ENCODE peak calls at places on chromosomes 2 and 18, in six cellular contexts. J is cardiac fibroblast; H is spleen; Q is activated CD8-positive, alpha-beta T cell treated with anti-CD3 and anti-CD28 coated beads for 36 hours; W is A549; P is esophagus squamous epithelium. O is an unnamed sample.

GRCh38 chr2:238149841-238150572 is 8.8 kb upstream of the ERFE start:
- DNase-seq in Q (no peak), J (no peak), P (no peak), W (no peak), H (no peak), O (no peak)

GRCh38 chr2:134679740-134680139 is 39.1 kb downstream of the TMEM163 start:
- DNase-seq in H (no peak), Q (peak; percentile 54), W (no peak), J (no peak), P (no peak), O (no peak)

GRCh38 chr2:74001781-74002514 is 17.2 kb downstream of the TET3 start:
- DNase-seq in H (peak; percentile 72), Q (no peak), P (no peak), W (no peak), J (peak; percentile 39), O (no peak)

GRCh38 chr2:118224144-118224887 is 136.0 kb downstream of the INSIG2 start:
- DNase-seq in J (peak; percentile 6), H (peak; percentile 86), Q (peak; percentile 58), P (no peak), W (no peak), O (no peak)

GRCh38 chr2:84494070-84494469 is 22.2 kb upstream of the DNAH6 start:
- DNase-seq in W (peak; percentile 20), J (peak; percentile 74), Q (no peak), H (no peak), P (no peak), O (no peak)

GRCh38 chr2:54419855-54420550 is 36.1 kb upstream of the SPTBN1 start:
- DNase-seq in Q (no peak), J (peak; percentile 27), W (no peak), P (no peak), H (no peak), O (no peak)

GRCh38 chr2:3198119-3198518 is 179.5 kb downstream of the EIPR1 start:
- DNase-seq in Q (peak; percentile 41), P (no peak), W (peak; percentile 58), H (no peak), J (no peak), O (no peak)

GRCh38 chr2:155203187-155203586 is 504.7 kb downstream of the KCNJ3 start:
- DNase-seq in J (no peak), W (no peak), H (no peak), Q (no peak), P (no peak), O (no peak)

GRCh38 chr2:177970670-177971454 is 101.7 kb downstream of the PDE11A start:
- DNase-seq in Q (no peak), P (no peak), J (no peak), H (no peak), W (no peak), O (no peak)

GRCh38 chr2:238987352-238987981 is 139.6 kb downstream of the TWIST2 start:
- DNase-seq in Q (no peak), P (no peak), H (peak; percentile 25), J (no peak), W (no peak), O (no peak)

GRCh38 chr2:88110830-88111229 is 17.0 kb downstream of the FABP1 start:
- DNase-seq in H (no peak), J (no peak), Q (no peak), P (no peak), W (no peak), O (no peak)

GRCh38 chr2:120308038-120308910 is 37.7 kb upstream of the INHBB start:
- DNase-seq in Q (peak; percentile 36), J (no peak), W (no peak), P (no peak), H (peak; percentile 69), O (no peak)

GRCh38 chr18:70397259-70397925 is 108.5 kb downstream of the SOCS6 start:
- DNase-seq in J (peak; percentile 35), W (no peak), H (no peak), P (no peak), Q (no peak), O (no peak)

GRCh38 chr2:149767516-149767974 is 180.0 kb upstream of the MMADHC start:
- DNase-seq in W (peak; percentile 61), P (no peak), H (no peak), J (peak; percentile 77), Q (no peak), O (no peak)

GRCh38 chr18:59655661-59656060 is 41.6 kb downstream of the CCBE1 start:
- DNase-seq in W (no peak), Q (no peak), J (no peak), P (no peak), H (no peak), O (no peak)

GRCh38 chr2:10062931-10063365 is 17.3 kb downstream of the CYS1 start:
- DNase-seq in Q (no peak), W (no peak), H (no peak), P (no peak), J (no peak), O (no peak)

GRCh38 chr18:79912409-79912991 is 39.0 kb downstream of the SLC66A2 start:
- DNase-seq in J (peak; percentile 36), W (no peak), Q (peak; percentile 87), P (no peak), H (peak; percentile 82), O (no peak)

GRCh38 chr18:3721771-3722661 is 272.0 kb downstream of the TGIF1 start:
- DNase-seq in P (no peak), Q (no peak), W (no peak), J (no peak), H (no peak), O (no peak)

GRCh38 chr2:190420822-190421221 is 12.7 kb downstream of the MFSD6 start:
- DNase-seq in P (no peak), J (no peak), H (no peak), W (no peak), Q (no peak), O (no peak)

GRCh38 chr2:145593991-145594702 is 1074.2 kb upstream of the ZEB2 start:
- DNase-seq in Q (no peak), W (peak; percentile 73), P (no peak), H (no peak), J (peak; percentile 94), O (peak; percentile 1)

GRCh38 chr2:197803033-197803444 is 1.4 kb upstream of the PLCL1 start:
- DNase-seq in J (peak; percentile 76), W (peak; percentile 53), P (no peak), H (no peak), Q (peak; percentile 33), O (peak; percentile 36)

GRCh38 chr2:70596739-70597138 is 43.1 kb upstream of the TGFA start:
- DNase-seq in H (no peak), W (no peak), P (no peak), Q (no peak), J (no peak), O (no peak)

GRCh38 chr18:395481-396250 is 104.8 kb downstream of the COLEC12 start:
- DNase-seq in H (no peak), J (peak; percentile 23), Q (no peak), W (no peak), P (no peak), O (no peak)

GRCh38 chr2:17536416-17536815 is 4.1 kb upstream of the VSNL1 start:
- DNase-seq in H (no peak), J (no peak), P (no peak), W (no peak), Q (no peak), O (no peak)

GRCh38 chr2:33216508-33217182 is 259.8 kb upstream of the RASGRP3 start:
- DNase-seq in W (peak; percentile 51), H (no peak), J (peak; percentile 62), Q (no peak), P (no peak), O (no peak)

GRCh38 chr2:50066858-50067257 is 912.5 kb upstream of the FSHR start:
- DNase-seq in J (no peak), W (no peak), P (no peak), Q (no peak), H (no peak), O (no peak)

GRCh38 chr18:25283769-25284168 is 68.2 kb downstream of the ZNF521 start:
- DNase-seq in J (no peak), Q (no peak), P (no peak), H (no peak), W (no peak), O (no peak)

GRCh38 chr18:31610841-31611240 is 19.2 kb downstream of the TTR start:
- DNase-seq in J (peak; percentile 5), H (no peak), W (peak; percentile 6), P (no peak), Q (no peak), O (peak; percentile 31)
- TF ChIP-seq CTCF in J (peak; percentile 13), H (no peak), W (no peak), P (no peak), Q (peak; percentile 14), O (peak; percentile 37)

DNA sequence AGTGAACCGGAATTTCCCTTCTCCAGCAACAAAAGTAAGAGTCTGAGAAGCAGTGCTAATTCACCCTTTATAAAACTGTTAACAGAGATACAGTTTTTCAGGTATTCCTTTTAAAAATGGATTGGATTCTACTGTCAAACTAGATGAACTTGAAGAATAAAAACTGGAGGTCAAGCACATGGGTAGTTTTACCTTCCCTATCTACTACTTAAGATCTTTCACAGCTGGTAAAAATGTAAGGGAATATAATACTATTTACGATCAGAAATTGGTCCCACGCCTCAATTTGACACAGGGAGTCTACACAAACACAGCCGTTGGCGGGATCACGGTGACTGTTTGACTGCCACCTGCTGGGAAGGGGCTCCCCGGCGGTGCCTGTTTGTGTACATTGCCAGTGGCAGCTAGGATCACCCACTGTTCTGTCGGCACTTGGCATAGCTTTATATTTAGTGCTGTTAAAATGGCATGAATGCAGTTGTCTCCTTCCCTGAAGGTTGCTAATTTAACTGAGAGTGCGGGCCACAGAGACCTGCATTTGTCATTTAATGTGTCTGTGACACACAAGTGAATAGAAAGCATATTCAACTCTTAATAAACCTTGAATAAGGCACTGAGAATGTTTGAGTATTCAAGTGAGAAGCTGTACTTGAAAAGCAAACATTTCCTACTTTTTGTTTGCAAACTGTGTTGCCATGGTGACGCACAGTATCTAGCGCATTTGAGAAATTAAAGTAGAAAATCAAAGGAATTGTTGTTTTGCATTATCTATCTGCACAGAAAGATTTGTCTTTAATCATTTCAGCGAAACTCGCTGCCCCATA is 59.6 kb downstream of the ABCG8 start:
- DNase-seq in Q (no peak), H (no peak), J (no peak), W (peak; percentile 76), P (no peak), O (no peak)
- TF ChIP-seq CTCF in Q (no peak), H (no peak), J (no peak), W (peak; percentile 61), P (no peak), O (no peak)

DNA sequence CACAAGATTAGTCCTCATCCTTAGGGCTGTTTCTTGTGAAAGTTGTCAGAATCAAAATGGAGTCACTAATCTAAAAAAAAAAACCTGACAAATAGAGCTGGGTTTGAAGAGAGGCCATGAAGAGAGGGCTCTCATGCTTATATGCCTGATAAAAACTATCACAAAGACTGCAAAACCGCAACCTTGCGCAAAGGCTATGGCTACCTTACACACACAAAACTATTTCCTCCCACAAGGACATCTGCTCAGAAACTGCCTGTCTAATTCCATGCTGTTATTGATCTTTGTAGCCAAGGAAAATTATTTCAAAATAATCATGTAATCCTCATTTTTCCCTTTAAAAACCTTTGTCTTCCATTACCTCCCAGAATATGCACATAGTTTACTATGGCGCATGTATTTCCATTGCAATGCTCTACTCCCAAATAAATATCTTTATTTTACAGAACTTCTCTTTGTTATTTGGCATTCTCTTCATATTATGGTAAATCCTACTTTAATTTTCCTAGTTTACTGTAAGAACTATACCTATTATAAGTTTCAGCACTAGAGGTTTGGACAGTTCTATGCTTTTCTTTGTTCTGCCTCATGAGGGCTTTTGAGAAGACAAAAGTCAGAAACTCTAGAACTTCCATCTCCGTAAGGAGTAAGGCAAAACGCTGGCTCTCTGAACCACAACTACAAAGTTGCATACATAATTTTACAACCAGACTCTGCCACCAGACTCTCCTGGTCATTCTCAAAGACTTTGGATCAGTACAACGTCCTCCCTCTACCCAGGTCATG is 9.6 kb upstream of the DPYSL5 start:
- DNase-seq in P (no peak), Q (no peak), W (no peak), H (no peak), J (peak; percentile 46), O (no peak)
- TF ChIP-seq CTCF in P (no peak), Q (peak; percentile 11), W (no peak), H (no peak), J (no peak), O (no peak)

GRCh38 chr18:47876813-47877212 is 53.6 kb downstream of the SMAD2 start:
- DNase-seq in H (no peak), Q (no peak), J (no peak), P (no peak), W (peak; percentile 7), O (no peak)
- TF ChIP-seq CTCF in H (no peak), Q (peak; percentile 31), J (no peak), P (no peak), W (no peak), O (no peak)

O was measured in Calu3.